ENCODE peak calls at places on chromosomes 1 and 21, in five cellular contexts. Q is Caco-2, B is heart right ventricle, E is lower lobe of right lung, K is brain microvascular endothelial cell. O is an unnamed sample.

GRCh38 chr1:4626560-4627319 is 27.7 kb upstream of the AJAP1 start:
- DNase-seq in B (no peak), Q (no peak), E (no peak), K (no peak), O (no peak)

GRCh38 chr1:2857521-2857920 is 56.0 kb upstream of the TTC34 start:
- DNase-seq in K (no peak), B (no peak), E (peak; percentile 39), Q (no peak), O (no peak)

GRCh38 chr1:219236095-219236494 is 62.4 kb downstream of the LYPLAL1 start:
- DNase-seq in K (no peak), E (no peak), B (no peak), Q (no peak), O (no peak)

GRCh38 chr1:240091614-240092300 is at the start of gene FMN2:
- DNase-seq in K (peak; percentile 8), E (no peak), Q (no peak), B (no peak), O (no peak)

GRCh38 chr21:43194303-43195130 is 25.7 kb downstream of the CRYAA start:
- DNase-seq in B (no peak), E (no peak), K (no peak), Q (peak; percentile 32), O (no peak)

GRCh38 chr1:83500531-83500930 is 498.4 kb downstream of the TTLL7 start:
- DNase-seq in K (no peak), Q (no peak), E (no peak), B (no peak), O (no peak)

GRCh38 chr1:3836421-3836820 is 20.6 kb downstream of the CEP104 start:
- DNase-seq in Q (no peak), K (peak; percentile 18), E (no peak), B (no peak), O (no peak)

GRCh38 chr1:27584453-27584852 is 19.5 kb downstream of the AHDC1 start:
- DNase-seq in K (no peak), B (no peak), Q (no peak), E (no peak), O (no peak)

GRCh38 chr1:62782197-62782886 is 1.6 kb upstream of the ATG4C start:
- DNase-seq in B (no peak), E (no peak), K (no peak), Q (no peak), O (peak; percentile 74)

GRCh38 chr1:156540955-156541354 is 31.4 kb downstream of the IQGAP3 start:
- DNase-seq in E (no peak), B (no peak), K (no peak), Q (no peak), O (no peak)

GRCh38 chr1:162987866-162988265 is 81.3 kb upstream of the RGS4 start:
- DNase-seq in K (no peak), B (no peak), Q (no peak), E (no peak), O (no peak)

GRCh38 chr21:46423546-46424061 is 35.1 kb upstream of the DIP2A start:
- DNase-seq in E (no peak), Q (no peak), B (no peak), K (no peak), O (no peak)

GRCh38 chr1:153748903-153749302 is 21.1 kb downstream of the INTS3 start:
- DNase-seq in E (no peak), Q (no peak), K (no peak), B (no peak), O (peak; percentile 49)

GRCh38 chr1:8510041-8510823 is 192.3 kb downstream of the SLC45A1 start:
- DNase-seq in Q (no peak), E (no peak), B (no peak), K (peak; percentile 73), O (peak; percentile 82)

GRCh38 chr1:24803987-24804530 is 58.8 kb downstream of the CLIC4 start:
- DNase-seq in Q (no peak), K (no peak), E (no peak), B (no peak), O (no peak)

GRCh38 chr1:243507001-243507671 is 251.3 kb downstream of the SDCCAG8 start:
- DNase-seq in Q (no peak), B (no peak), E (no peak), K (no peak), O (no peak)

GRCh38 chr1:199279872-199280649 is 641.2 kb downstream of the PTPRC start:
- DNase-seq in Q (no peak), E (no peak), K (peak; percentile 46), B (no peak), O (peak; percentile 60)

GRCh38 chr1:41493626-41494350 is 9.3 kb upstream of the EDN2 start:
- DNase-seq in B (no peak), Q (no peak), K (no peak), E (no peak), O (no peak)

GRCh38 chr21:40829308-40829707 is 17.6 kb downstream of the DSCAM start:
- DNase-seq in K (no peak), E (no peak), B (no peak), Q (no peak), O (peak; percentile 48)

GRCh38 chr1:3441880-3442279 is 12.6 kb upstream of the ARHGEF16 start:
- DNase-seq in K (no peak), Q (no peak), B (no peak), E (no peak), O (no peak)

GRCh38 chr1:207021876-207022596 is 10.5 kb downstream of the C1orf116 start:
- DNase-seq in Q (no peak), E (peak; percentile 53), B (no peak), K (no peak), O (no peak)

GRCh38 chr1:228245111-228245510 is 37.3 kb downstream of the OBSCN start:
- DNase-seq in B (no peak), E (no peak), K (no peak), Q (no peak), O (no peak)

GRCh38 chr1:195941314-195941713 is 666.9 kb downstream of the KCNT2 start:
- DNase-seq in Q (no peak), E (no peak), B (no peak), K (no peak), O (no peak)

GRCh38 chr21:42527489-42528158 is 14.0 kb downstream of the SLC37A1 start:
- DNase-seq in B (no peak), K (no peak), E (no peak), Q (no peak), O (no peak)

GRCh38 chr1:16612332-16613172 is 812 bp downstream of the NBPF1 start:
- DNase-seq in Q (peak; percentile 58), K (peak; percentile 94), B (no peak), E (peak; percentile 64), O (peak; percentile 96)

GRCh38 chr21:36079010-36079649 is 9.3 kb downstream of the CBR1 start:
- DNase-seq in E (peak; percentile 63), B (no peak), K (peak; percentile 2), Q (no peak), O (no peak)

GRCh38 chr1:20724364-20725188 is 6.8 kb upstream of the KIF17 start:
- DNase-seq in K (no peak), B (no peak), Q (no peak), E (no peak), O (no peak)

GRCh38 chr1:118902299-118903270 is 85.6 kb downstream of the TBX15 start:
- DNase-seq in Q (no peak), E (no peak), K (peak; percentile 24), B (no peak), O (no peak)

DNA sequence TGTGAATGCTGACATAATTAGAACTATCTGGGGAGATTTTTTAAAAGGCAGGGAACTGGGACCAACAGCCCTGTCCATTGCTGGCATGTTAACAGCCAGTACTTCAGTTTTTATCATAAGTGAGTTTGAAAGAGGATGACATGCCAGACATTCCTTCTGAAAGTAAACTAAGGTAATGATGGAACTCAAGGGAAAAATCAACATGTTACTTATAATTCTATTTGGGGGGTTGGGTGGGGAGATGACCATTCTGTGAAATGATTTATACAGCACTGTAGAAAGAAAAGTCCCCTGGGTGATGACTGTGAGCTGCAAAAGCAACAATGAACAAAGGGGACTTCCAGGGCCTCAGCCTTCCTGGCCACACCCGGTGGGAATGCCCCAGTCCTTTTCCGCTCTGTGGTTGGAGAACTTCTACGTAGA is 5.4 kb upstream of the LAMC2 start:
- DNase-seq in K (peak; percentile 87), B (peak; percentile 29), Q (peak; percentile 76), E (no peak), O (peak; percentile 84)
- H3K27me3 ChIP-seq in K (no peaks in the 10 kb centered on the region), B (no peaks in the 10 kb centered on the region), Q (no peaks in the 10 kb centered on the region), E (no peaks in the 10 kb centered on the region), O (no peaks in the 10 kb centered on the region)

GRCh38 chr1:160421881-160422280 is 21.5 kb downstream of the VANGL2 start:
- DNase-seq in E (no peak), B (no peak), K (no peak), Q (no peak), O (no peak)
- H3K27me3 ChIP-seq in E (no peaks in the 10 kb centered on the region), B (no peaks in the 10 kb centered on the region), K (no peaks in the 10 kb centered on the region), Q (no peaks in the 10 kb centered on the region), O (no peaks in the 10 kb centered on the region)

GRCh38 chr1:22376001-22376400 is 75.7 kb upstream of the ZBTB40 start:
- DNase-seq in Q (no peak), K (no peak), B (no peak), E (peak; percentile 2), O (peak; percentile 3)

GRCh38 chr1:22376976-22377375 is 74.7 kb upstream of the ZBTB40 start:
- DNase-seq in E (no peak), B (no peak), K (no peak), Q (no peak), O (no peak)

GRCh38 chr1:22375601-22376000 is 76.0 kb upstream of the ZBTB40 start:
- DNase-seq in E (peak; percentile 15), Q (no peak), K (no peak), B (no peak), O (no peak)

GRCh38 chr1:22379566-22379965 is 72.1 kb upstream of the ZBTB40 start:
- DNase-seq in Q (no peak), E (no peak), K (no peak), B (no peak), O (no peak)

DNA sequence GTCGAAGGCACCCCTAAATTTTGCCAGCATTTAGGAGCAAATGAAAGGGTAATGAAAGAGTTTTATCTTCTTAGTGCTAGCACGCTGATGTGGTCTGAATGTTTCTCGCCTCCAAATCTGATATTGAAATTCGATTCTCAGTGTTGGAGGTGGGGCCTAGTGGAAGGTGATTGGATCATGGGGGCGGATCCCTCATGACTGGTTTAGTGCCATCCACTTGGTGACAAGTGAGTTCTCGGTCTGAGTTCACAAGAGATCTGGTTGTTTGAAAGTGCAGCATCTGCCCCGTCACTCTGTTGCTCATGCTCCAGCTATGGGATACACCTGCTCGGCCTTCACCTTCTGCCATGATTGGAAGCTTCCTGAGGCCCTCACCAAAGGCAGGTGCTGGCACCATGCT is 75.1 kb upstream of the ZBTB40 start:
- DNase-seq in K (no peak), Q (no peak), B (no peak), E (peak; percentile 12), O (no peak)
- H3K27me3 ChIP-seq in K (no peaks in the 10 kb centered on the region), Q (no peaks in the 10 kb centered on the region), B (peaks cover 42% of the 10 kb centered on the region), E (peaks cover 5% of the 10 kb centered on the region), O (no peaks in the 10 kb centered on the region)

DNA sequence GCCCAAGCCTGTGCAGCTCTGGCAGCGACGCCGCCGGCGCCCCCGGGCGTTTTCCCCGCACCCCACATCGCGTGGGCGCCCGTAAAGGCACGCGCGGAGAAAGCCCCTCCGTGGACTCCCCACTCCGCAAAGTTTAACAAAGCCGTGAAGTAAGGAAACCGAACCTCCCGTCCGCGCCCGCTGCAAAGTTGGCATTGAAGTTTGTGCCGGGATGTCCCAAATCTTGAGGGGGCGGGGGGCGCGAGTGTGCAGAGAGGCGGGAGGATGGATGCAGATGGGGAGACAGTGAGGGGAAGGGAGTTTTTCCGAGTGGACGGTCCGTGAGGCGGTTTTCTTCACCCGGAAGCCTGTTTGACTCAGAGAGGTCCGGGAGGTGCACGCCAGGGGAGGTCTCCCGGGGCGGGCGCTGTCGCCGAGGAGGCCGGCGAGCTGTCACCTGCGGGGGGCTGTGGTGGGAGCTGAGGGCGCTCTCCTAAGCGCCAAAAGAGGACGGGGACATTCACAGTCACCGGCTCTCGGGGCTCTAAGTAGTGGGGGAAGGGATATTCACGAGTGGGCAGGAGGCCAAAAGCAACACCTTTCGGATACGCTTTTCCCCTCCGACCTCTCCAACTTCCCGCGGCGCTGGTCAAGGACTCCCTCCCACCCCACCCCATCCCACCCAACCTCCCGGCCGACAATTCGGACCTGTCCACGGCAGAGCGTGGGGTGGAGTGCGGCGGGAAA is 1.3 kb downstream of the WLS start:
- DNase-seq in B (peak; percentile 38), E (peak; percentile 53), Q (no peak), K (no peak), O (no peak)
- H3K27me3 ChIP-seq in B (no peaks in the 10 kb centered on the region), E (no peaks in the 10 kb centered on the region), Q (no peaks in the 10 kb centered on the region), K (no peaks in the 10 kb centered on the region), O (no peaks in the 10 kb centered on the region)